ENCODE peak calls at places on chromosome 4, in eight cellular contexts. P, I, T, V, H, R, A and K are unnamed samples. For H3K27me3, the result is how much of the 10 kb centered on the place peaks cover.

GRCh38 chr4:164937576-164938270 is 39.7 kb downstream of the TRIM61 start:
- DNase-seq in P (peak), I (no peak), T (no peak), V (no peak), H (peak), R (no peak), A (no peak), K (no peak)

GRCh38 chr4:70511365-70511764 is 7.0 kb upstream of the AMTN start:
- DNase-seq in P (no peak), I (no peak), T (no peak), V (no peak), H (no peak), R (no peak), A (no peak), K (no peak)

GRCh38 chr4:103074039-103074438 is 2.5 kb downstream of the SLC9B2 start:
- DNase-seq in P (no peak), I (no peak), T (no peak), V (no peak), H (no peak), R (no peak), A (no peak), K (no peak)

GRCh38 chr4:108377021-108377420 is 208.3 kb upstream of the LEF1 start:
- DNase-seq in P (peak), I (no peak), T (no peak), V (no peak), H (no peak), R (no peak), A (no peak), K (no peak)

GRCh38 chr4:11436673-11437072 is 8.0 kb upstream of the HS3ST1 start:
- DNase-seq in P (no peak), I (no peak), T (no peak), V (no peak), H (no peak), R (no peak), A (no peak), K (no peak)

GRCh38 chr4:77268108-77268507 is 111.1 kb downstream of the CCNG2 start:
- DNase-seq in P (no peak), I (no peak), T (no peak), V (no peak), H (no peak), R (no peak), A (no peak), K (no peak)

GRCh38 chr4:186144596-186145569 is 40.4 kb downstream of the FAM149A start:
- DNase-seq in P (no peak), I (peak), T (peak), V (peak), H (peak), R (no peak), A (peak), K (no peak)

GRCh38 chr4:3283916-3284315 is 8.9 kb upstream of the RGS12 start:
- DNase-seq in P (no peak), I (peak), T (no peak), V (no peak), H (no peak), R (no peak), A (no peak), K (no peak)

GRCh38 chr4:140127422-140127821 is 26.6 kb downstream of the MAML3 start:
- DNase-seq in P (no peak), I (no peak), T (no peak), V (no peak), H (no peak), R (no peak), A (no peak), K (no peak)

GRCh38 chr4:94208268-94208667 is 603 bp downstream of the SMARCAD1 start:
- DNase-seq in P (peak), I (no peak), T (peak), V (no peak), H (no peak), R (no peak), A (no peak), K (no peak)

GRCh38 chr4:22668702-22669101 is 24.0 kb upstream of the GBA3 start:
- DNase-seq in P (no peak), I (no peak), T (no peak), V (no peak), H (no peak), R (no peak), A (no peak), K (no peak)

GRCh38 chr4:43716721-43717395 is 731.8 kb downstream of the KCTD8 start:
- DNase-seq in P (no peak), I (no peak), T (no peak), V (no peak), H (no peak), R (no peak), A (no peak), K (no peak)

GRCh38 chr4:84691170-84691691 is 108.3 kb downstream of the CDS1 start:
- DNase-seq in P (no peak), I (no peak), T (no peak), V (no peak), H (peak), R (no peak), A (no peak), K (no peak)

GRCh38 chr4:89836031-89836777 is 757 bp downstream of the SNCA start:
- DNase-seq in P (no peak), I (no peak), T (peak), V (no peak), H (no peak), R (no peak), A (no peak), K (no peak)

GRCh38 chr4:138911903-138912713 is 103.5 kb upstream of the NOCT start:
- DNase-seq in P (no peak), I (no peak), T (peak), V (no peak), H (no peak), R (no peak), A (peak), K (no peak)

GRCh38 chr4:89712141-89712540 is 124.8 kb downstream of the SNCA start:
- DNase-seq in P (no peak), I (no peak), T (peak), V (no peak), H (peak), R (no peak), A (no peak), K (no peak)

GRCh38 chr4:10577018-10577417 is 107.5 kb downstream of the CLNK start:
- DNase-seq in P (no peak), I (no peak), T (no peak), V (no peak), H (no peak), R (no peak), A (no peak), K (no peak)

GRCh38 chr4:89245459-89245858 is 62.1 kb downstream of the GPRIN3 start:
- DNase-seq in P (no peak), I (no peak), T (no peak), V (no peak), H (no peak), R (no peak), A (no peak), K (no peak)

GRCh38 chr4:36196145-36196925 is 48.0 kb downstream of the ARAP2 start:
- DNase-seq in P (no peak), I (no peak), T (no peak), V (no peak), H (no peak), R (no peak), A (no peak), K (no peak)

GRCh38 chr4:101400096-101400495 is 52.8 kb upstream of the PPP3CA start:
- DNase-seq in P (no peak), I (no peak), T (no peak), V (no peak), H (peak), R (no peak), A (no peak), K (no peak)

GRCh38 chr4:1514612-1515011 is 108.4 kb upstream of the NKX1-1 start:
- DNase-seq in P (no peak), I (no peak), T (no peak), V (no peak), H (no peak), R (no peak), A (no peak), K (no peak)

GRCh38 chr4:1515156-1515555 is 108.9 kb upstream of the NKX1-1 start:
- DNase-seq in P (no peak), I (no peak), T (no peak), V (no peak), H (no peak), R (no peak), A (no peak), K (no peak)

GRCh38 chr4:1516881-1517480 is 110.7 kb upstream of the NKX1-1 start:
- DNase-seq in P (no peak), I (peak), T (no peak), V (no peak), H (no peak), R (no peak), A (peak), K (no peak)

GRCh38 chr4:1516261-1516660 is 110.0 kb upstream of the NKX1-1 start:
- DNase-seq in P (no peak), I (peak), T (no peak), V (no peak), H (no peak), R (no peak), A (no peak), K (peak)

DNA sequence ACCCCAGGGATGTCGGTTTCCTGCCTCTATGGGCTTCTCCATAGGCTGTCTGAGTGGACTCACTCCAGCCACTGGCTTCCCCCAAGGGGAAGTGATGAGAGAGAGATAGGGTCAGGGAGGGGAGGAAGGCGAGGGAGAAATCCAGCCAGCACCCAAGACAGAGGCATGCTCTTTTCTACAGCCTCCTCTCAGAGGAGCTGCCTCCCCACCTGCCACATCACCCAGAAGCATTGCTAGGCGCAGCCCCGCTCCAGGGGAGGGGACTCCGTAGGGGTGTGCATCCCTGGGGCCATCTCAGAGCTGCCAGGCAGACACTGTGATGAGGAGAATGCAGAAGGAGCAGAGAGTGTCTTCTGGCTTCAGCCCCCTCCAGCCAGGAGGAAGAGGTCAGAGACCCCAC is 109.5 kb upstream of the NKX1-1 start:
- DNase-seq in P (no peak), I (peak), T (no peak), V (no peak), H (no peak), R (no peak), A (peak), K (no peak)
- H3K27me3 ChIP-seq in P (under half), I (under half), T (half or more), V (under half), H (under half), R (under half), A (half or more), K (under half)

DNA sequence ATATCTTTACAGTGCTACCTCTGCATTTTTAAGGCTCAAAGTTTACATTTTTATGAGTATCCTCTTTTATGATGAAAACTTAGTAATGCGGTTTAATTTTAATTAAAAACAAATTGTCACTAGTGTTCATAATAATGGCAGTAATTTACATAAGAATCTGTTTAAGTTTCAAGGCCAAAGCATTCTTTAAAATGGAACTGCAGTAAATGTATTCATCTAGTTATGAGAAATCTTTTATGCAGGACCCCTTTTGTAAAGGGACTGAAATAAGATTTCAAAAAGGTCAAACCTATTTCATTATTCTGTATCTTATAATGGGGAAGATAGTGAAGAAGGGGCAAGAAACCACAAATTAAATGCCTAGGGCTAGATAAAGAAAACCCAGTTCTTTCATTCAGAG is 37.1 kb downstream of the CHIC2 start:
- DNase-seq in P (no peak), I (no peak), T (no peak), V (no peak), H (no peak), R (no peak), A (no peak), K (no peak)
- H3K27me3 ChIP-seq in P (under half), I (under half), T (under half), V (under half), H (under half), R (under half), A (under half), K (under half)

DNA sequence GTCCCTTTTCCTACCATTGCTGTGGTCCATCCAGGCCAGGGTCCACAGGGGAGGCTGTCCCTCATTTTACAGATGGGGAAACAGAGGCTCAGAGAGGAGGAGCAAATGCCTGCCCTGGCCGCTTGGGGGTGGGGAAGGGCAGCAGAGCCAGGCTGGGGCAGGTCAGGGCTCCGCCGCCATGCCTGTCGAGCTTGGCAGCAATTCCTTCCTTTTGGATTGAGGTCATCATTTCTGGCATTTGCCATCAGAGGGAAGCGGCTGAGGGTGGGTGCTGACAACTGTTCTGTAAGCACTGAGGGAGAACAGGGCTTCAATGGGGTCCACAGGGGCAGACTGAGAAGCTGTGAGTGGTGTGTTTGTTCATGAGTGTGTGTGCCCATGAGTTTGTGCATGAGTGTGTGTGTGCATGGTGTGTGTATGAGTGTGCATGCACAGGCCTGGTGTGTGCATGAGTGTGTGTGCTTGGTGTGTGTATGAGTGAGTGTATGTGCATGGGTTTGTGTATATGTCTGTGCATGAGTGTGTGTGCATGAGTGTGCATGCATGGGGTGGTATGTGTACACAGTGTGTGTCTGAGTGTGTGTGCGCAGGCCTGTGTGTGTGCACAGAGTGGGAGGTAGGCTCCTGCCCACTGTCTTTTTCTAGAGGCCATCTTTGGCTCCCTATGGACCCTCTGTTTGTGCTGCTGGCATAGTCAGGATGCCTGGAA is 115.2 kb downstream of the SORCS2 start:
- DNase-seq in P (no peak), I (peak), T (no peak), V (no peak), H (no peak), R (no peak), A (no peak), K (no peak)
- H3K27me3 ChIP-seq in P (under half), I (under half), T (under half), V (under half), H (under half), R (under half), A (under half), K (under half)

GRCh38 chr4:56657818-56658217 is 23.3 kb downstream of the HOPX start:
- DNase-seq in P (no peak), I (no peak), T (no peak), V (no peak), H (no peak), R (no peak), A (no peak), K (no peak)

GRCh38 chr4:56655627-56656345 is 25.3 kb downstream of the HOPX start:
- DNase-seq in P (no peak), I (peak), T (peak), V (no peak), H (no peak), R (no peak), A (peak), K (peak)

GRCh38 chr4:56657128-56657527 is 24.0 kb downstream of the HOPX start:
- DNase-seq in P (no peak), I (no peak), T (no peak), V (no peak), H (no peak), R (no peak), A (no peak), K (no peak)

GRCh38 chr4:56655209-56655626 is 25.9 kb downstream of the HOPX start:
- DNase-seq in P (no peak), I (peak), T (peak), V (peak), H (no peak), R (no peak), A (peak), K (no peak)

GRCh38 chr4:56656346-56656643 is 24.8 kb downstream of the HOPX start:
- DNase-seq in P (no peak), I (peak), T (peak), V (no peak), H (no peak), R (peak), A (peak), K (peak)
- H3K27me3 ChIP-seq in P (under half), I (under half), T (half or more), V (under half), H (under half), R (under half), A (under half), K (under half)

GRCh38 chr4:122203407-122203806 is 51.3 kb downstream of the BLTP1 start:
- DNase-seq in P (no peak), I (no peak), T (peak), V (no peak), H (no peak), R (no peak), A (no peak), K (no peak)

DNA sequence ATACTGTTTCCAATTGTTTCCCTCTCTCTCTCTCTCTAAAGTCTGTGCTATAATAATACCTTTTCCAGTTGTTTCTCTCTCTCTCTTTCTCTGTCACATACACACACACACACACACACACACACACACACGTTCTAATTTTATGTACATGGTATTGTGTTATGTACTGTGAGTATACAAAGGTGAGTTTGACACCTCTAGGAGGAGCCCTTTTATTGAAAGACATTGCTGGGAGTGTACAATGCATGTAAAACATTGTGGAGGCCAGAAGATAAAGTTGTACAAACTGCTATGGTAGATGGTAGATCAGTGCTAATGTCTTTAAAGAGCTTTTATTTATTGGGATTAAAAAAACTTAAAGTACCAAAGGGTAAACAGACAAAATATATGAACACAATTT is 53.6 kb downstream of the BLTP1 start:
- DNase-seq in P (no peak), I (no peak), T (no peak), V (no peak), H (no peak), R (no peak), A (no peak), K (no peak)
- H3K27me3 ChIP-seq in P (under half), I (under half), T (under half), V (under half), H (under half), R (under half), A (under half), K (under half)

GRCh38 chr4:1788254-1788973 is 4.7 kb upstream of the FGFR3 start:
- DNase-seq in P (no peak), I (no peak), T (no peak), V (no peak), H (no peak), R (no peak), A (no peak), K (no peak)

GRCh38 chr4:1789552-1789951 is 3.5 kb upstream of the FGFR3 start:
- DNase-seq in P (no peak), I (no peak), T (no peak), V (no peak), H (no peak), R (no peak), A (no peak), K (no peak)

GRCh38 chr4:1787411-1788077 is 5.5 kb upstream of the FGFR3 start:
- DNase-seq in P (no peak), I (no peak), T (no peak), V (no peak), H (no peak), R (no peak), A (no peak), K (no peak)

GRCh38 chr4:1792158-1792831 is 798 bp upstream of the FGFR3 start:
- DNase-seq in P (no peak), I (no peak), T (no peak), V (no peak), H (no peak), R (no peak), A (no peak), K (no peak)

DNA sequence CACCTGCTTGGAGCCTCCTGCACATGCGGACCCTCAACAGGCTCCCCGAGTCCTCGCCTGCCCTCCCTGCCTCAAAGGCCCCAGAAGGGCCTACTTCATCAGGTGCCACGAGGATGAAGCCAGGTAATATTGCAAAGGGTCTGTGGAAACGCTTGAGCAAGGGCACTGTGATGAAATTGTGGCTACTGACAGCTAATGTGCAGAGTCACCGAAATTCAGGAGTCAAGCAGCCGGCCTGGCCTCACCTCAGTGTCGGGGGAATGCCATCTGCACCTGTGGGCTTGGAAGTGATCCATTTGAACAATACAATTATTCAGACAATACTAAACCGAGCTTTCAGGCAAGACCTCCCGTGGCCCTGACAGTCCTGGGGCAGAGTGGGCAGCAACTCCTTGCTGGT is 3.1 kb upstream of the FGFR3 start:
- DNase-seq in P (no peak), I (no peak), T (no peak), V (no peak), H (no peak), R (no peak), A (no peak), K (no peak)
- H3K27me3 ChIP-seq in P (under half), I (under half), T (under half), V (under half), H (under half), R (under half), A (under half), K (under half)